ENCODE peak calls at places on chromosomes 12 and 14, in four cellular contexts. T is gastrocnemius medialis; U is AG04449; X is activated CD4-positive, alpha-beta T cell treated with anti-CD3 and anti-CD28 coated beads, Interleukin-2, amount 50 U/mL, for 4 hours. I is an unnamed sample.

GRCh38 chr14:104801284-104802119 is 601 bp downstream of the ZBTB42 start:
- DNase-seq in T (no peak), X (no peak), U (no peak), I (no peak)

GRCh38 chr12:21568115-21568514 is 36.5 kb downstream of the GYS2 start:
- DNase-seq in X (no peak), U (no peak), T (no peak), I (no peak)

GRCh38 chr12:18320036-18320617 is 58.8 kb downstream of the PIK3C2G start:
- DNase-seq in T (no peak), U (peak), X (no peak), I (no peak)

GRCh38 chr14:77183896-77184295 is 2.3 kb downstream of the TMEM63C start:
- DNase-seq in X (no peak), T (no peak), U (no peak), I (no peak)

GRCh38 chr12:14986449-14986848 is 13.6 kb downstream of the PDE6H start:
- DNase-seq in U (no peak), T (no peak), X (no peak), I (no peak)

GRCh38 chr12:39199371-39199770 is 243.5 kb downstream of the KIF21A start:
- DNase-seq in T (no peak), X (no peak), U (no peak), I (no peak)

GRCh38 chr12:92879698-92880322 is 49.3 kb downstream of the EEA1 start:
- DNase-seq in U (no peak), X (no peak), T (no peak), I (no peak)

GRCh38 chr14:100893228-100893601 is 10.3 kb downstream of the RTL1 start:
- DNase-seq in U (no peak), T (no peak), X (no peak), I (no peak)

GRCh38 chr14:65729547-65729946 is 317.0 kb downstream of the FUT8 start:
- DNase-seq in U (no peak), X (no peak), T (no peak), I (no peak)

GRCh38 chr12:59820594-59821011 is 224.8 kb downstream of the SLC16A7 start:
- DNase-seq in T (no peak), U (peak), X (no peak), I (no peak)

GRCh38 chr12:121889267-121889624 is 656 bp downstream of the PSMD9 start:
- DNase-seq in X (no peak), T (no peak), U (no peak), I (no peak)

GRCh38 chr12:121432740-121433476 is 33.0 kb downstream of the RNF34 start:
- DNase-seq in T (no peak), X (no peak), U (no peak), I (no peak)

GRCh38 chr12:21962236-21962635 is 21.0 kb upstream of the ABCC9 start:
- DNase-seq in X (no peak), T (no peak), U (no peak), I (no peak)

GRCh38 chr14:105392161-105393090 is 5.9 kb upstream of the TEX22 start:
- DNase-seq in T (no peak), X (no peak), U (no peak), I (no peak)

GRCh38 chr12:13208533-13209278 is 12.2 kb downstream of the EMP1 start:
- DNase-seq in X (no peak), U (no peak), T (no peak), I (no peak)

GRCh38 chr12:19206493-19207077 is 77.1 kb downstream of the PLEKHA5 start:
- DNase-seq in U (no peak), T (no peak), X (no peak), I (no peak)

GRCh38 chr12:66144796-66145754 is 14.5 kb upstream of the LLPH start:
- DNase-seq in T (peak), X (no peak), U (no peak), I (no peak)

GRCh38 chr12:94059394-94060368 is 88.7 kb upstream of the PLXNC1 start:
- DNase-seq in X (no peak), T (no peak), U (no peak), I (no peak)

GRCh38 chr14:55734731-55735130 is 154.7 kb downstream of the KTN1 start:
- DNase-seq in T (no peak), X (no peak), U (no peak), I (no peak)

GRCh38 chr14:42428996-42429395 is 822.3 kb downstream of the LRFN5 start:
- DNase-seq in X (no peak), T (no peak), U (no peak), I (no peak)

GRCh38 chr12:106139422-106140141 is 828 bp upstream of the NUAK1 start:
- DNase-seq in U (no peak), X (peak), T (peak), I (no peak)

GRCh38 chr14:33229269-33229924 is 290.7 kb downstream of the NPAS3 start:
- DNase-seq in X (no peak), U (no peak), T (no peak), I (no peak)

GRCh38 chr14:92458959-92459478 is 54.6 kb upstream of the RIN3 start:
- DNase-seq in U (no peak), T (no peak), X (no peak), I (no peak)

GRCh38 chr12:4034926-4035325 is 161.7 kb upstream of the PARP11 start:
- DNase-seq in T (no peak), U (no peak), X (no peak), I (no peak)